ENCODE peak calls at places on chromosomes 13 and 19, in nine cellular contexts. One of them, this sample, is unnamed.
A peak's percentile ranks its signal among the peaks of the same experiment; 100 is the strongest.

GRCh38 chr19:31648347-31648746 is 299.1 kb upstream of the TSHZ3 start:
- DNase-seq in mucosa of descending colon: no peak
- DNase-seq in fibroblast of lung: peak; percentile 77
- DNase-seq in CD8-positive, alpha-beta T cell: no peak
- DNase-seq in thoracic aorta: no peak
- DNase-seq in breast epithelium: no peak
- DNase-seq in BE2C: no peak
- DNase-seq in left ventricle myocardium inferior: no peak
- DNase-seq in Caco-2: no peak
- DNase-seq in this sample: no peak

GRCh38 chr19:19738564-19738963 is 5.7 kb upstream of the ZNF14 start:
- DNase-seq in BE2C: no peak
- DNase-seq in Caco-2: no peak
- DNase-seq in mucosa of descending colon: no peak
- DNase-seq in thoracic aorta: no peak
- DNase-seq in breast epithelium: no peak
- DNase-seq in fibroblast of lung: no peak
- DNase-seq in left ventricle myocardium inferior: no peak
- DNase-seq in CD8-positive, alpha-beta T cell: no peak
- DNase-seq in this sample: no peak

GRCh38 chr19:23787106-23787505 is 28.4 kb upstream of the ZNF681 start:
- DNase-seq in breast epithelium: no peak
- DNase-seq in mucosa of descending colon: no peak
- DNase-seq in Caco-2: no peak
- DNase-seq in left ventricle myocardium inferior: no peak
- DNase-seq in CD8-positive, alpha-beta T cell: no peak
- DNase-seq in thoracic aorta: no peak
- DNase-seq in BE2C: no peak
- DNase-seq in fibroblast of lung: peak; percentile 10
- DNase-seq in this sample: no peak

GRCh38 chr13:106117035-106117434 is 418.4 kb downstream of the EFNB2 start:
- DNase-seq in BE2C: no peak
- DNase-seq in breast epithelium: no peak
- DNase-seq in left ventricle myocardium inferior: no peak
- DNase-seq in fibroblast of lung: peak; percentile 74
- DNase-seq in mucosa of descending colon: no peak
- DNase-seq in CD8-positive, alpha-beta T cell: no peak
- DNase-seq in Caco-2: no peak
- DNase-seq in thoracic aorta: no peak
- DNase-seq in this sample: no peak

GRCh38 chr19:41936961-41937360 is 8.7 kb upstream of the ERFL start:
- DNase-seq in left ventricle myocardium inferior: no peak
- DNase-seq in thoracic aorta: no peak
- DNase-seq in BE2C: no peak
- DNase-seq in CD8-positive, alpha-beta T cell: no peak
- DNase-seq in mucosa of descending colon: no peak
- DNase-seq in breast epithelium: no peak
- DNase-seq in Caco-2: no peak
- DNase-seq in fibroblast of lung: no peak
- DNase-seq in this sample: no peak

GRCh38 chr19:14091885-14092462 is 1.4 kb upstream of the SAMD1 start:
- DNase-seq in breast epithelium: no peak
- DNase-seq in mucosa of descending colon: no peak
- DNase-seq in fibroblast of lung: no peak
- DNase-seq in Caco-2: no peak
- DNase-seq in BE2C: no peak
- DNase-seq in CD8-positive, alpha-beta T cell: no peak
- DNase-seq in thoracic aorta: no peak
- DNase-seq in left ventricle myocardium inferior: no peak
- DNase-seq in this sample: no peak

GRCh38 chr13:52036037-52036436 is 11.5 kb downstream of the UTP14C start:
- DNase-seq in fibroblast of lung: no peak
- DNase-seq in CD8-positive, alpha-beta T cell: no peak
- DNase-seq in BE2C: no peak
- DNase-seq in thoracic aorta: no peak
- DNase-seq in mucosa of descending colon: no peak
- DNase-seq in left ventricle myocardium inferior: no peak
- DNase-seq in Caco-2: peak; percentile 56
- DNase-seq in breast epithelium: no peak
- DNase-seq in this sample: no peak

GRCh38 chr19:53086949-53087348 is 16.3 kb downstream of the ZNF160 start:
- DNase-seq in BE2C: no peak
- DNase-seq in breast epithelium: peak; percentile 37
- DNase-seq in CD8-positive, alpha-beta T cell: no peak
- DNase-seq in mucosa of descending colon: no peak
- DNase-seq in Caco-2: no peak
- DNase-seq in thoracic aorta: no peak
- DNase-seq in fibroblast of lung: peak; percentile 17
- DNase-seq in left ventricle myocardium inferior: peak; percentile 66
- DNase-seq in this sample: no peak

GRCh38 chr13:64397699-64398098 is 2832.4 kb downstream of the PCDH9 start:
- DNase-seq in Caco-2: no peak
- DNase-seq in thoracic aorta: no peak
- DNase-seq in breast epithelium: no peak
- DNase-seq in CD8-positive, alpha-beta T cell: no peak
- DNase-seq in left ventricle myocardium inferior: no peak
- DNase-seq in mucosa of descending colon: no peak
- DNase-seq in BE2C: no peak
- DNase-seq in fibroblast of lung: peak; percentile 12
- DNase-seq in this sample: no peak

GRCh38 chr19:33066543-33066942 is 1.9 kb upstream of the RHPN2 start:
- DNase-seq in fibroblast of lung: no peak
- DNase-seq in mucosa of descending colon: no peak
- DNase-seq in left ventricle myocardium inferior: no peak
- DNase-seq in breast epithelium: no peak
- DNase-seq in BE2C: no peak
- DNase-seq in Caco-2: no peak
- DNase-seq in CD8-positive, alpha-beta T cell: no peak
- DNase-seq in thoracic aorta: no peak
- DNase-seq in this sample: no peak

DNA sequence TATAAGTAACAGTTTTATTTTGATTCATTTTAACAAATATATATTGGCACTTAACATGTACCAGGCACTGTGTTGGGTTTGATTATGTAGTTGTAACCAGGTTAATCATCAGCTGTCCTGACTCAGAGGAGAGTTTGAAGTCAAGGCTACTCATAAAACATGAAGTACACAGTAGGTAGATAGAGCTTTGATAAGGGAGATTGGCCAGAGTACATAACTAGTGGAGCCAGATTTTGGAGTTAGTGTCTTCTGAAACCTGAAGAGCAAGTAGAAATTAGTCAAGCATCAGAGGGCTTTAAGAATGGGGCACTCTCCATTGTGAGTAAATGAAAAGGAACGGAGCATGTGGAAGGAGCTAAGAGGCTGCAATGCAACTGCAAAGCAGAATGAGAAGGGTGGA is 333.9 kb downstream of the RFC3 start:
- DNase-seq in fibroblast of lung: no peak
- DNase-seq in mucosa of descending colon: no peak
- DNase-seq in CD8-positive, alpha-beta T cell: no peak
- DNase-seq in thoracic aorta: no peak
- DNase-seq in breast epithelium: no peak
- DNase-seq in left ventricle myocardium inferior: no peak
- DNase-seq in BE2C: no peak
- DNase-seq in Caco-2: no peak
- DNase-seq in this sample: no peak
- TF ChIP-seq CTCF in fibroblast of lung: no peak
- TF ChIP-seq CTCF in mucosa of descending colon: no peak
- TF ChIP-seq CTCF in CD8-positive, alpha-beta T cell: no peak
- TF ChIP-seq CTCF in thoracic aorta: no peak
- TF ChIP-seq CTCF in breast epithelium: no peak
- TF ChIP-seq CTCF in left ventricle myocardium inferior: no peak
- TF ChIP-seq CTCF in BE2C: no peak
- TF ChIP-seq CTCF in Caco-2: no peak
- TF ChIP-seq CTCF in this sample: no peak

DNA sequence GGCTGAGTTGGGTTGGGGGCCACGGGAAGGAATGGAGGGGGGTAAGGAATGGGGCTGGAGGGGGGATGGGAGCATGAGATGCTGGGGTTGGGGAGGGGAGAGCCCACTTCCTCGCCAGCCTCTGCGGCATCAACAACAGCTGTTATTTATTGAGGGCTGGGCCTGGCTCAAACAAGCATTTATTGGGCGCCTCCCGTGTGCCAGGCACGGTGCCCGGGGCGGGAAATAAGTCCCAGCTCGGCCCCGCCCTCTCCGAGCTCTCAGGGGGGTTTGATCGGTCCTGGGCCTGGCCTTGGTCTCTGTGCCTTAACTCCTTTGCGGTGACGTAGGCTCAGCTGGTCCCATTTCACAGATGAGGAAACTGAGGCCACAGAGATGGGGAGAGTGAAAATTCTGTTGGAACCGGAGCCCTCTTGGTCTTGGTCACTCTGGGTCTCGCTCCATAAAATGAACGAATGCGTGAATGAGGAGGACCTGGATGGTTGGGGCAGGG is 922 bp upstream of the ADAMTS10 start:
- DNase-seq in BE2C: no peak
- DNase-seq in fibroblast of lung: peak; percentile 35
- DNase-seq in breast epithelium: no peak
- DNase-seq in mucosa of descending colon: no peak
- DNase-seq in CD8-positive, alpha-beta T cell: peak; percentile 52
- DNase-seq in thoracic aorta: no peak
- DNase-seq in Caco-2: no peak
- DNase-seq in left ventricle myocardium inferior: no peak
- DNase-seq in this sample: no peak
- H3K4me1 ChIP-seq in BE2C: no peaks in the 10 kb centered on the region
- H3K4me1 ChIP-seq in fibroblast of lung: peaks cover 7% of the 10 kb centered on the region
- H3K4me1 ChIP-seq in breast epithelium: peaks cover 3% of the 10 kb centered on the region
- H3K4me1 ChIP-seq in mucosa of descending colon: peaks cover 4% of the 10 kb centered on the region
- H3K4me1 ChIP-seq in CD8-positive, alpha-beta T cell: peaks cover 44% of the 10 kb centered on the region
- H3K4me1 ChIP-seq in thoracic aorta: peaks cover 22% of the 10 kb centered on the region
- H3K4me1 ChIP-seq in Caco-2: no peaks in the 10 kb centered on the region
- H3K4me1 ChIP-seq in left ventricle myocardium inferior: peaks cover 29% of the 10 kb centered on the region
- H3K4me1 ChIP-seq in this sample: no peaks in the 10 kb centered on the region

DNA sequence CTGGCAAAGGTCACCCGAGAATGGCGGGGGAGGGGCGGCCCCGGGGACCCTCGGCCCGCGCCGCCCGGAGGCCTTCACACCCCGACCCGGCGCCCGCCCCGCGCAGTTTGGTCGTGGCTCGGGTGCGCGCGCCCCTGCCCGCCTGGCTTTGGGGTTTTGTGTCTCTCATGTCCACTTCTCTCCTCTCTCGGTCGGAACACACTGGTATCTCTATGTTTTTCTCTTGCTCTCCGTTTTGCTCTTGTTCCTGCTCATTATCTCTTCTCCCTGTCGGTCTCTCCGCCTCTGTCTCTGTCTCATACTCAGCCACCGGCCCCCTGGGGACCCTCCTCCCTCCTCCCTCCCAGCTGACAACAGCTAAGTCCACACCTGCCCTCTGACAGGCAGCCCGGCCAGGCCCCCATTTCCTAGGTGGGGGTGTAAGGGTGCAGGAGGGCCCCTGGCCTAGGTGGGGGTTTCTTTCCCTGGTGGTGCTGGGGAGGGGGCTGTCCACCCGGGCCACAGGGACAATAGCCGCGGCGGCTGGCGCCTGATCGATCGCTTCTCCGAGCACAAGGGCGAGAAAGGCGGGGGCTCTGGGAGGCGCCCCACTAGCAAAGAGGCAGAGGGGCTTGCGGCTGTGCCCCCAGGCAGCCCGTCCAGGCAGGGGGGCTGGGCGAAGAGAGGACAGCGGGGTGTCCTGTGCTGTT is 2.3 kb downstream of the ONECUT3 start:
- DNase-seq in mucosa of descending colon: no peak
- DNase-seq in BE2C: no peak
- DNase-seq in CD8-positive, alpha-beta T cell: no peak
- DNase-seq in breast epithelium: no peak
- DNase-seq in thoracic aorta: no peak
- DNase-seq in left ventricle myocardium inferior: no peak
- DNase-seq in Caco-2: no peak
- DNase-seq in fibroblast of lung: no peak
- DNase-seq in this sample: no peak
- H3K4me3 ChIP-seq in mucosa of descending colon: no peak overlapping the region
- H3K4me3 ChIP-seq in BE2C: no peak overlapping the region
- H3K4me3 ChIP-seq in CD8-positive, alpha-beta T cell: no peak overlapping the region
- H3K4me3 ChIP-seq in breast epithelium: no peak overlapping the region
- H3K4me3 ChIP-seq in thoracic aorta: no peak overlapping the region
- H3K4me3 ChIP-seq in left ventricle myocardium inferior: no peak overlapping the region
- H3K4me3 ChIP-seq in Caco-2: no peak overlapping the region
- H3K4me3 ChIP-seq in fibroblast of lung: no peak overlapping the region
- H3K4me3 ChIP-seq in this sample: no peak overlapping the region

GRCh38 chr19:708154-709141 is at the start of gene PALM:
- DNase-seq in left ventricle myocardium inferior: peak; percentile 48
- DNase-seq in breast epithelium: no peak
- DNase-seq in mucosa of descending colon: no peak
- DNase-seq in thoracic aorta: no peak
- DNase-seq in BE2C: peak; percentile 61
- DNase-seq in fibroblast of lung: no peak
- DNase-seq in Caco-2: no peak
- DNase-seq in CD8-positive, alpha-beta T cell: no peak
- DNase-seq in this sample: no peak
- TF ChIP-seq CTCF in left ventricle myocardium inferior: peak; percentile 46
- TF ChIP-seq CTCF in breast epithelium: peak; percentile 10
- TF ChIP-seq CTCF in mucosa of descending colon: no peak
- TF ChIP-seq CTCF in thoracic aorta: no peak
- TF ChIP-seq CTCF in BE2C: no peak
- TF ChIP-seq CTCF in fibroblast of lung: no peak
- TF ChIP-seq CTCF in Caco-2: no peak
- TF ChIP-seq CTCF in CD8-positive, alpha-beta T cell: no peak
- TF ChIP-seq CTCF in this sample: peak; percentile 8

DNA sequence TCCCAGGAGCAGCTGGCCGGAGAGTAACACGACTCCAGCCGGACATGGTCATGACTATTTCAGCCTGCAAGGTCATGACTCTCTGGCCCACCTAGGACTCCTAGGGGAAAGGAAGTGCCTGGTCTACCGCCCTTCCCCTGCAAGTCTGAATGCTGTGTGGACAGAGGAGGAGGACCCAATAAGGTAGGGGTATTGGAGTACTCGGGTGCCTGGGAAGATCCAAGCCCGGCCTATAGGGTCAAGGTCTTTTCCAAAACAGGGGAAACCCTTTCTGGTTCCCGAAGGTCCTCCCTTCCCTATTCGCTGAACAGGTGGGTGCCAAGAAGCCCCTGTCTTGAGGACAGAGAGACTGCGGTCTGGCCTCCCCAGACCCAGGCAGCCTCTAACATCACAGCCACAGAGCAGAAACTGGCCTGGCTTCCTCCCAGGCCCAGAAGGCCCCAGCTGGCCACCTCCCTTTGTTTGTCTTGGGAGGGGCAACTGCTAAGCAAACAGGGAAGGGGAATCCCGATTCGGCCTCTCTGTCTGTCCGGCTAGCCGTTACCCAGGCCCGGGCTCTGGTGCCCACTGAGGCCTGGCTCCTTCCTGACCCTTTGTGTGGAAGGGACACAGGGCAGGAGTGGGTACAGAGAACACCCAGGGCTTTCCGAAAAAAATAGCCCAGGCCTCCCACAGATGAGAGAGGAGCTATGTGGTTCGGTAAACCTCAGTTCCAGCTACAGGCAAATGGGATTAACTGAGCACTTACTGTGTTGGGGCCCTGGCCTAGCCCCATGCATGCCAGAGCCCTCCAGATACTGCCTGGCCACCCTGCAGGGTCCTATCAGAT is 5.3 kb upstream of the GRAMD1A start:
- DNase-seq in CD8-positive, alpha-beta T cell: no peak
- DNase-seq in left ventricle myocardium inferior: no peak
- DNase-seq in fibroblast of lung: no peak
- DNase-seq in BE2C: no peak
- DNase-seq in Caco-2: peak; percentile 80
- DNase-seq in mucosa of descending colon: peak; percentile 75
- DNase-seq in thoracic aorta: no peak
- DNase-seq in breast epithelium: no peak
- DNase-seq in this sample: no peak
- H3K4me1 ChIP-seq in CD8-positive, alpha-beta T cell: peaks cover 60% of the 10 kb centered on the region
- H3K4me1 ChIP-seq in left ventricle myocardium inferior: peaks cover 54% of the 10 kb centered on the region
- H3K4me1 ChIP-seq in fibroblast of lung: peaks cover 2% of the 10 kb centered on the region
- H3K4me1 ChIP-seq in BE2C: no peaks in the 10 kb centered on the region
- H3K4me1 ChIP-seq in Caco-2: peaks cover 30% of the 10 kb centered on the region
- H3K4me1 ChIP-seq in mucosa of descending colon: peaks cover 14% of the 10 kb centered on the region
- H3K4me1 ChIP-seq in thoracic aorta: peaks cover 3% of the 10 kb centered on the region
- H3K4me1 ChIP-seq in breast epithelium: no peaks in the 10 kb centered on the region
- H3K4me1 ChIP-seq in this sample: no peaks in the 10 kb centered on the region

This sample was measured in RWPE2.